ENCODE peak calls at places on chromosomes 11 and 22, in five cellular contexts. U is HCT116, K is H54, D is gastrocnemius medialis, J is NB4. H is an unnamed sample.

GRCh38 chr11:32895471-32895870 is 2.9 kb downstream of the QSER1 start:
- DNase-seq in K (no peak), D (no peak), U (no peak), J (no peak), H (no peak)

GRCh38 chr11:62546244-62546936 is at the start of gene AHNAK:
- DNase-seq in K (peak; percentile 46), U (no peak), J (peak; percentile 90), D (peak; percentile 88), H (no peak)

GRCh38 chr22:32389685-32390084 is 22.4 kb downstream of the RTCB start:
- DNase-seq in J (peak; percentile 40), D (no peak), K (no peak), U (no peak), H (no peak)

GRCh38 chr11:74650498-74650897 is 58.1 kb downstream of the POLD3 start:
- DNase-seq in J (no peak), D (no peak), K (no peak), U (no peak), H (no peak)

GRCh38 chr11:3964056-3964455 is 108.6 kb downstream of the STIM1 start:
- DNase-seq in K (no peak), D (no peak), J (no peak), U (no peak), H (no peak)

GRCh38 chr11:8838248-8838647 is 72.7 kb upstream of the AKIP1 start:
- DNase-seq in K (no peak), D (no peak), U (no peak), J (peak; percentile 54), H (no peak)

GRCh38 chr11:8814209-8814922 is 96.6 kb upstream of the AKIP1 start:
- DNase-seq in K (peak; percentile 62), D (no peak), J (no peak), U (no peak), H (no peak)

GRCh38 chr22:19879996-19880785 is 25.5 kb upstream of the GNB1L start:
- DNase-seq in D (peak; percentile 8), U (no peak), K (no peak), J (no peak), H (no peak)

GRCh38 chr11:23539556-23539955 is 679.3 kb upstream of the CCDC179 start:
- DNase-seq in K (no peak), D (no peak), U (no peak), J (no peak), H (no peak)

GRCh38 chr22:21865041-21865440 is 2.4 kb downstream of the MAPK1 start:
- DNase-seq in D (no peak), K (no peak), U (no peak), J (peak; percentile 22), H (no peak)

GRCh38 chr22:31187627-31188026 is 24.5 kb upstream of the LIMK2 start:
- DNase-seq in J (no peak), D (no peak), K (no peak), U (no peak), H (no peak)

GRCh38 chr11:6404341-6405038 is 14.2 kb downstream of the SMPD1 start:
- DNase-seq in J (no peak), K (no peak), D (no peak), U (no peak), H (no peak)

GRCh38 chr11:28058333-28058732 is 49.6 kb downstream of the KIF18A start:
- DNase-seq in D (no peak), K (no peak), U (no peak), J (no peak), H (no peak)

GRCh38 chr11:124581817-124582216 is 12.0 kb downstream of the OR8A1 start:
- DNase-seq in J (no peak), D (no peak), U (no peak), K (no peak), H (no peak)

GRCh38 chr11:91265946-91266345 is 958.7 kb upstream of the FAT3 start:
- DNase-seq in J (no peak), U (no peak), K (no peak), D (no peak), H (no peak)

GRCh38 chr11:17703951-17704350 is 15.4 kb upstream of the MYOD1 start:
- DNase-seq in J (peak; percentile 53), U (peak; percentile 69), D (no peak), K (peak; percentile 51), H (no peak)

GRCh38 chr11:114166897-114167323 is 107.4 kb downstream of the ZBTB16 start:
- DNase-seq in U (no peak), D (peak; percentile 49), K (no peak), J (peak; percentile 82), H (no peak)

GRCh38 chr11:115672999-115673411 is 168.8 kb upstream of the CADM1 start:
- DNase-seq in U (no peak), K (no peak), J (peak; percentile 7), D (peak; percentile 37), H (no peak)

GRCh38 chr11:117492578-117493251 is 165.1 kb downstream of the CEP164 start:
- DNase-seq in U (no peak), J (no peak), K (no peak), D (no peak), H (no peak)

GRCh38 chr11:59418151-59418550 is 8.1 kb downstream of the OR5A2 start:
- DNase-seq in U (no peak), K (no peak), J (no peak), D (no peak), H (no peak)

GRCh38 chr22:45221201-45221600 is 19.5 kb downstream of the KIAA0930 start:
- DNase-seq in K (no peak), D (no peak), U (no peak), J (no peak), H (no peak)
- TF ChIP-seq POLR2A in K (no peak), D (no peak), U (no peak), J (no peak), H (no peak)

DNA sequence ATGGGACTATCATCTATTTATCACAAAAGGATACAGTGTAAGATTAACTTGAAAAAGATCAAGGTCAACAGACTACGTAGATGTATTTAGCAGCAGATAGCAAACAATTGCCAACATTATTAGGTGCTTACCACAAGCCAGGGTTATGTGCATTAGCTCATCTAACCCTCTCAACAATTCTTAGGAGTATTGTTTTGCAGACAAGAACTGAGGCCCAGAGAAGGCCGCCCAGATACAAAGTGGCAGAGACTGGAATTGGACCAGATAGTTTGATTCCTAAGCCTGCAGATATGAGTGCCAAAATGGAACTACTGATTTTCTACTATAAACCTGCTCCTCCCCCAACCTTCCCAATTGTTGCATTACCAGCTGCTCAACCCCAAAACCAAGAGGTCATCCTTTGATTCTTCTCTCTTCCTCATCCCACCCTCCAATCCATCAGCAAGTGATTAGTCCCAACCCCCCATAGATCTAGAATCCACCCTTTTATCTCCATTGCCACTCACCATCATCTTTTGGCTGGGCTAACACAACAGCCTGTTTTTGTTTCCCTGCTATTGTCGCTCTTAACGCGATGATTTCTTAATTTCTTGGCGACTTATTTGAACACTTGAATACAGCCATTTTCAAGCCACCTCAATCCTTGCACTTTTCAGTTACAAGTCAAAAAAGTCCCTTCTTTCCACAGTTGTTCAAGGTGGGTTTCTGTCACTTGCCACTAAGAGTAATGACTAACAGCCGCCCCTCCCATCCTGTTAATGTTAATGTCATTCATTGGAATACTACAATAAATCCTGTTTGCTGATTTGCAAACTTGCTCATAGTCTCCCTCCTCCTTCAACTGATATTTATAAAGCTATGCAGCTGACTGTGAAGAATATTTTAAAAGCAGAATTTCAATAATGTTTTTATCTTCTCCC is 2.7 kb downstream of the TMEM123 start:
- DNase-seq in U (no peak), D (no peak), K (no peak), J (no peak), H (no peak)
- TF ChIP-seq POLR2A in U (no peak), D (no peak), K (no peak), J (no peak), H (no peak)

GRCh38 chr11:78560066-78560597 is 14.5 kb downstream of the NARS2 start:
- DNase-seq in U (no peak), D (no peak), J (no peak), K (no peak), H (no peak)

GRCh38 chr11:78557236-78557635 is 17.4 kb downstream of the NARS2 start:
- DNase-seq in U (no peak), D (no peak), J (no peak), K (no peak), H (no peak)

GRCh38 chr11:78564037-78564888 is 10.4 kb downstream of the NARS2 start:
- DNase-seq in D (no peak), K (no peak), U (peak; percentile 51), J (peak; percentile 80), H (no peak)

GRCh38 chr11:78562398-78562797 is 12.3 kb downstream of the NARS2 start:
- DNase-seq in U (no peak), J (no peak), K (peak; percentile 12), D (no peak), H (no peak)

GRCh38 chr11:78560826-78561484 is 13.7 kb downstream of the NARS2 start:
- DNase-seq in K (no peak), D (no peak), J (peak; percentile 71), U (no peak), H (no peak)
- TF ChIP-seq POLR2A in K (no peak), D (no peak), J (no peak), U (no peak), H (no peak)

GRCh38 chr11:536841-537621 is at the start of gene LRRC56:
- DNase-seq in D (peak; percentile 63), J (peak; percentile 94), K (no peak), U (peak; percentile 84), H (no peak)
- TF ChIP-seq POLR2A in D (no peak), J (peak; percentile 49), K (no peak), U (no peak), H (no peak)

DNA sequence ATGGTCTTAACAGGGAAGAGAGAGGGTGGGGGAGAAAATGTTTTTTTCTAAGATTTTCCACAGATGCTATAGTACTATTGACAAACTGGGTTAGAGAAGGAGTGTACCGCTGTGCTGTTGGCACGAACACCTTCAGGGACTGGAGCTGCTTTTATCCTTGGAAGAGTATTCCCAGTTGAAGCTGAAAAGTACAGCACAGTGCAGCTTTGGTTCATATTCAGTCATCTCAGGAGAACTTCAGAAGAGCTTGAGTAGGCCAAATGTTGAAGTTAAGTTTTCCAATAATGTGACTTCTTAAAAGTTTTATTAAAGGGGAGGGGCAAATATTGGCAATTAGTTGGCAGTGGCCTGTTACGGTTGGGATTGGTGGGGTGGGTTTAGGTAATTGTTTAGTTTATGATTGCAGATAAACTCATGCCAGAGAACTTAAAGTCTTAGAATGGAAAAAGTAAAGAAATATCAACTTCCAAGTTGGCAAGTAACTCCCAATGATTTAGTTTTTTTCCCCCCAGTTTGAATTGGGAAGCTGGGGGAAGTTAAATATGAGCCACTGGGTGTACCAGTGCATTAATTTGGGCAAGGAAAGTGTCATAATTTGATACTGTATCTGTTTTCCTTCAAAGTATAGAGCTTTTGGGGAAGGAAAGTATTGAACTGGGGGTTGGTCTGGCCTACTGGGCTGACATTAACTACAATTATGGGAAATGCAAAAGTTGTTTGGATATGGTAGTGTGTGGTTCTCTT is 2.9 kb downstream of the MALAT1 start:
- DNase-seq in D (no peak), J (peak; percentile 39), U (no peak), K (no peak), H (no peak)
- TF ChIP-seq POLR2A in D (no peak), J (peak; percentile 42), U (no peak), K (peak; percentile 53), H (peak; percentile 43)

DNA sequence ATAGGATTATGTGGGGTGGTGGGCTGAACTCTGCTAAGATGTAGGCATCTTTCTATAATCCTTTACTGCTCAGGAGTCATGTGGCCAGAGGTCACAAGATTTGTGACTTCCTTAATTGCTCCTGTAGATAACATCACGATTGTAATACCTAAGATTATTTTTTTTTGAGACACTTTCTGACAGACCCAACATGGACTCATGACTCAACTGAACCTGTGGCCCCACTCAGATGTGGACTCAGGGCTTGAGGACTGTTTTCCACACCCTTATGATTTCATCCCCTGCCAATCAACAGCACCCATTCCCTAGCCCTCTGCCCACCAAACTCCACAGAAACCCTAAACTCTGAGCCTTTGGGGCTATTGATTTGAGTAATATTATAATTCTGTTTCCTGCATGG is 35.6 kb upstream of the MMP7 start:
- DNase-seq in K (no peak), U (no peak), J (no peak), D (no peak), H (no peak)
- TF ChIP-seq POLR2A in K (no peak), U (no peak), J (no peak), D (no peak), H (no peak)